ENCODE peak calls at places on chromosomes 5 and 9, in nine cellular contexts. J is type B pancreatic cell, V is fibroblast of lung, B is mesothelial cell of epicardium, F is PC-9, O is neural crest cell, L is AG04449, G is activated B cell treated with CpG ODN at 0.5 μM for 24 hours, C is upper lobe of right lung. T is an unnamed sample.

GRCh38 chr5:178640331-178641045 is 13.6 kb upstream of the CLK4 start:
- DNase-seq in J (no peak), C (no peak), F (no peak), B (no peak), V (no peak), L (no peak), G (no peak), O (no peak), T (no peak)

GRCh38 chr5:167790462-167791260 is 500.8 kb upstream of the WWC1 start:
- DNase-seq in V (no peak), J (no peak), L (no peak), B (no peak), G (no peak), C (no peak), O (no peak), F (no peak), T (no peak)

GRCh38 chr5:138128344-138128743 is 10.9 kb downstream of the NME5 start:
- DNase-seq in G (no peak), O (no peak), F (no peak), J (no peak), B (no peak), C (no peak), L (no peak), V (no peak), T (no peak)

GRCh38 chr5:31939151-31939550 is 235.0 kb downstream of the GOLPH3 start:
- DNase-seq in L (no peak), F (no peak), C (no peak), O (no peak), J (no peak), G (no peak), B (no peak), V (peak), T (no peak)

GRCh38 chr5:51652980-51653379 is 269.7 kb downstream of the ISL1 start:
- DNase-seq in G (no peak), J (no peak), V (no peak), C (no peak), L (no peak), F (no peak), O (no peak), B (no peak), T (no peak)

GRCh38 chr9:72753261-72753893 is 199.5 kb downstream of the ALDH1A1 start:
- DNase-seq in G (no peak), J (no peak), O (no peak), L (no peak), B (no peak), V (peak), F (peak), C (no peak), T (no peak)

GRCh38 chr9:15249042-15249818 is 57.8 kb downstream of the TTC39B start:
- DNase-seq in B (no peak), C (no peak), V (peak), F (no peak), G (no peak), O (no peak), L (peak), J (no peak), T (no peak)

GRCh38 chr5:77080905-77081304 is 6.2 kb downstream of the ZBED3 start:
- DNase-seq in F (no peak), G (no peak), B (no peak), V (no peak), C (no peak), J (no peak), L (no peak), O (no peak), T (no peak)

GRCh38 chr9:81826541-81826906 is 101.7 kb upstream of the SPATA31D4 start:
- DNase-seq in F (no peak), O (no peak), B (no peak), G (no peak), C (peak), J (no peak), L (no peak), V (peak), T (no peak)

GRCh38 chr9:130994546-130995398 is 14.2 kb upstream of the LAMC3 start:
- DNase-seq in L (no peak), J (no peak), C (no peak), B (no peak), G (no peak), F (no peak), O (no peak), V (no peak), T (no peak)

GRCh38 chr5:180116441-180117377 is 45.1 kb upstream of the RNF130 start:
- DNase-seq in F (peak), O (peak), L (no peak), G (no peak), B (no peak), J (no peak), V (no peak), C (peak), T (no peak)

GRCh38 chr5:67966712-67967111 is 248.8 kb upstream of the PIK3R1 start:
- DNase-seq in V (no peak), G (no peak), L (no peak), B (no peak), J (no peak), O (no peak), F (no peak), C (no peak), T (no peak)

GRCh38 chr9:114098021-114098659 is 952 bp downstream of the KIF12 start:
- DNase-seq in C (peak), F (no peak), V (no peak), L (no peak), B (peak), G (no peak), O (no peak), J (no peak), T (no peak)

GRCh38 chr9:98302150-98302549 is 46.7 kb upstream of the TBC1D2 start:
- DNase-seq in G (no peak), O (no peak), V (no peak), J (no peak), L (no peak), C (no peak), F (no peak), B (no peak), T (no peak)

GRCh38 chr5:146528232-146528631 is 12.2 kb upstream of the GPR151 start:
- DNase-seq in C (no peak), F (no peak), V (peak), B (no peak), O (no peak), L (no peak), J (no peak), G (no peak), T (no peak)

GRCh38 chr9:35484406-35484805 is 5.5 kb upstream of the RUSC2 start:
- DNase-seq in G (no peak), V (no peak), F (no peak), L (no peak), C (no peak), B (no peak), O (no peak), J (no peak), T (no peak)

GRCh38 chr5:76099286-76099702 is 16.1 kb downstream of the SV2C start:
- DNase-seq in O (no peak), V (no peak), G (no peak), C (no peak), B (no peak), F (no peak), J (no peak), L (no peak), T (no peak)

GRCh38 chr5:138230981-138231589 is 18.0 kb upstream of the CDC23 start:
- DNase-seq in B (no peak), G (no peak), L (no peak), F (peak), J (no peak), O (no peak), V (no peak), C (no peak), T (no peak)

GRCh38 chr9:18544456-18544855 is 70.5 kb downstream of the ADAMTSL1 start:
- DNase-seq in O (no peak), J (no peak), C (no peak), B (no peak), G (no peak), F (no peak), L (no peak), V (no peak), T (no peak)

GRCh38 chr5:142737169-142737568 is 33.0 kb upstream of the ARHGAP26 start:
- DNase-seq in G (no peak), F (no peak), V (no peak), J (no peak), O (no peak), C (no peak), L (no peak), B (no peak), T (no peak)

GRCh38 chr9:79731483-79731882 is 159.7 kb downstream of the TLE4 start:
- DNase-seq in V (no peak), J (no peak), F (no peak), B (no peak), G (no peak), C (no peak), L (no peak), O (no peak), T (no peak)

GRCh38 chr9:131117111-131117761 is 8.2 kb upstream of the NUP214 start:
- DNase-seq in O (no peak), J (no peak), F (no peak), L (no peak), B (no peak), V (no peak), C (peak), G (no peak), T (no peak)

GRCh38 chr5:92391-93220 is 638 bp downstream of the PLEKHG4B start:
- DNase-seq in C (no peak), L (no peak), G (no peak), O (no peak), B (peak), V (peak), J (no peak), F (no peak), T (no peak)

GRCh38 chr9:83538172-83538889 is at the start of gene FRMD3:
- DNase-seq in J (peak), F (peak), O (peak), L (no peak), C (peak), B (peak), G (no peak), V (peak), T (no peak)

GRCh38 chr9:75200892-75201470 is 112.7 kb downstream of the OSTF1 start:
- DNase-seq in F (peak), B (no peak), L (no peak), V (peak), O (peak), C (no peak), G (no peak), J (no peak), T (peak)

GRCh38 chr5:88831856-88832255 is 51.1 kb downstream of the MEF2C start:
- DNase-seq in G (no peak), F (no peak), J (no peak), O (no peak), V (no peak), B (no peak), L (no peak), C (no peak), T (no peak)

GRCh38 chr9:105295151-105295550 is 50.7 kb downstream of the SLC44A1 start:
- DNase-seq in G (no peak), O (no peak), C (no peak), B (no peak), V (no peak), J (no peak), L (no peak), F (no peak), T (no peak)

GRCh38 chr9:108953983-108954574 is 19.9 kb downstream of the ABITRAM start:
- DNase-seq in O (no peak), F (no peak), V (peak), B (no peak), G (no peak), C (no peak), J (no peak), L (no peak), T (no peak)

GRCh38 chr9:135284386-135285134 is 195.0 kb upstream of the PPP1R26 start:
- DNase-seq in V (no peak), G (no peak), B (no peak), F (no peak), C (no peak), J (no peak), O (no peak), L (no peak), T (no peak)

GRCh38 chr5:140251527-140251973 is 51.4 kb downstream of the PFDN1 start:
- DNase-seq in O (no peak), V (peak), G (no peak), C (no peak), L (peak), F (peak), J (no peak), B (no peak), T (peak)

GRCh38 chr9:37104183-37104889 is 16.0 kb upstream of the ZCCHC7 start:
- DNase-seq in V (peak), J (no peak), L (peak), O (no peak), G (no peak), B (no peak), C (no peak), F (peak), T (no peak)

GRCh38 chr9:4904322-4905134 is 80.5 kb upstream of the JAK2 start:
- DNase-seq in L (peak), F (no peak), C (no peak), O (no peak), J (no peak), B (no peak), V (peak), G (no peak), T (no peak)

GRCh38 chr5:177309351-177310191 is 2.1 kb downstream of the MXD3 start:
- DNase-seq in F (peak), L (no peak), V (peak), J (no peak), B (peak), O (peak), G (peak), C (peak), T (peak)

GRCh38 chr9:80649001-80649420 is 1040.3 kb downstream of the TLE1 start:
- DNase-seq in C (no peak), G (no peak), B (no peak), O (no peak), V (peak), F (peak), J (no peak), L (peak), T (no peak)

GRCh38 chr9:36962721-36963120 is 71.3 kb downstream of the PAX5 start:
- DNase-seq in O (no peak), B (no peak), V (no peak), F (no peak), L (no peak), G (no peak), J (no peak), C (peak), T (no peak)